ENCODE peak calls at places on chromosomes 12 and 14, in four cellular contexts. One of them, this sample, is unnamed.

GRCh38 chr12:121930862-121931261 is 12.5 kb downstream of the CFAP251 start:
- DNase-seq in IMR-90: no peak
- DNase-seq in GM12878: no peak
- DNase-seq in K562: no peak
- DNase-seq in this sample: no peak

GRCh38 chr12:52243264-52243773 is 10.3 kb downstream of the KRT7 start:
- DNase-seq in IMR-90: peak; percentile 28
- DNase-seq in GM12878: no peak
- DNase-seq in K562: no peak
- DNase-seq in this sample: peak; percentile 40

GRCh38 chr12:128583453-128583852 is 240.3 kb downstream of the SLC15A4 start:
- DNase-seq in IMR-90: no peak
- DNase-seq in GM12878: no peak
- DNase-seq in K562: peak; percentile 30
- DNase-seq in this sample: no peak

GRCh38 chr12:67148265-67148664 is 120.9 kb upstream of the CAND1 start:
- DNase-seq in IMR-90: no peak
- DNase-seq in GM12878: no peak
- DNase-seq in K562: no peak
- DNase-seq in this sample: no peak

GRCh38 chr14:71574976-71575375 is 357.3 kb upstream of the RGS6 start:
- DNase-seq in IMR-90: peak; percentile 92
- DNase-seq in GM12878: no peak
- DNase-seq in K562: no peak
- DNase-seq in this sample: peak; percentile 42

GRCh38 chr12:84329933-84330332 is 582.7 kb downstream of the SLC6A15 start:
- DNase-seq in IMR-90: no peak
- DNase-seq in GM12878: no peak
- DNase-seq in K562: no peak
- DNase-seq in this sample: no peak

GRCh38 chr12:2944401-2945047 is 14.7 kb upstream of the TEAD4 start:
- DNase-seq in IMR-90: peak; percentile 19
- DNase-seq in GM12878: peak; percentile 15
- DNase-seq in K562: peak; percentile 69
- DNase-seq in this sample: peak; percentile 51

GRCh38 chr14:81561084-81561775 is 27.6 kb upstream of the SEL1L start:
- DNase-seq in IMR-90: no peak
- DNase-seq in GM12878: no peak
- DNase-seq in K562: no peak
- DNase-seq in this sample: no peak

GRCh38 chr14:100813291-100813690 is 12.6 kb upstream of the MEG3 start:
- DNase-seq in IMR-90: no peak
- DNase-seq in GM12878: no peak
- DNase-seq in K562: no peak
- DNase-seq in this sample: no peak

GRCh38 chr12:39884616-39885125 is 221.2 kb downstream of the SLC2A13 start:
- DNase-seq in IMR-90: no peak
- DNase-seq in GM12878: no peak
- DNase-seq in K562: no peak
- DNase-seq in this sample: no peak

GRCh38 chr12:24364921-24365320 is 415.5 kb upstream of the SOX5 start:
- DNase-seq in IMR-90: no peak
- DNase-seq in GM12878: no peak
- DNase-seq in K562: no peak
- DNase-seq in this sample: no peak

GRCh38 chr12:8589679-8590078 is 23.0 kb downstream of the AICDA start:
- DNase-seq in IMR-90: no peak
- DNase-seq in GM12878: no peak
- DNase-seq in K562: no peak
- DNase-seq in this sample: no peak

GRCh38 chr12:103505371-103506236 is 9.8 kb upstream of the C12orf42 start:
- DNase-seq in IMR-90: no peak
- DNase-seq in GM12878: peak; percentile 98
- DNase-seq in K562: no peak
- DNase-seq in this sample: no peak

GRCh38 chr14:56686416-56686815 is 106.8 kb downstream of the TMEM260 start:
- DNase-seq in IMR-90: no peak
- DNase-seq in GM12878: no peak
- DNase-seq in K562: no peak
- DNase-seq in this sample: no peak

GRCh38 chr14:76326918-76327689 is 48.8 kb upstream of the ESRRB start:
- DNase-seq in IMR-90: no peak
- DNase-seq in GM12878: no peak
- DNase-seq in K562: no peak
- DNase-seq in this sample: no peak

GRCh38 chr12:49357099-49357678 is 10.1 kb upstream of the SPATS2 start:
- DNase-seq in IMR-90: peak; percentile 75
- DNase-seq in GM12878: no peak
- DNase-seq in K562: no peak
- DNase-seq in this sample: peak; percentile 57

GRCh38 chr14:36340276-36340890 is 19.9 kb upstream of the MBIP start:
- DNase-seq in IMR-90: no peak
- DNase-seq in GM12878: no peak
- DNase-seq in K562: no peak
- DNase-seq in this sample: no peak
- TF ChIP-seq FOS in IMR-90: no peak
- TF ChIP-seq FOS in GM12878: no peak
- TF ChIP-seq FOS in K562: no peak
- TF ChIP-seq FOS in this sample: no peak

GRCh38 chr12:130073721-130074120 is 88.5 kb upstream of the FZD10 start:
- DNase-seq in IMR-90: no peak
- DNase-seq in GM12878: no peak
- DNase-seq in K562: no peak
- DNase-seq in this sample: no peak

GRCh38 chr12:130075497-130076076 is 86.7 kb upstream of the FZD10 start:
- DNase-seq in IMR-90: no peak
- DNase-seq in GM12878: no peak
- DNase-seq in K562: no peak
- DNase-seq in this sample: no peak

GRCh38 chr12:130076752-130077151 is 85.5 kb upstream of the FZD10 start:
- DNase-seq in IMR-90: no peak
- DNase-seq in GM12878: no peak
- DNase-seq in K562: no peak
- DNase-seq in this sample: no peak

GRCh38 chr12:130076126-130076525 is 86.1 kb upstream of the FZD10 start:
- DNase-seq in IMR-90: no peak
- DNase-seq in GM12878: no peak
- DNase-seq in K562: no peak
- DNase-seq in this sample: no peak

DNA sequence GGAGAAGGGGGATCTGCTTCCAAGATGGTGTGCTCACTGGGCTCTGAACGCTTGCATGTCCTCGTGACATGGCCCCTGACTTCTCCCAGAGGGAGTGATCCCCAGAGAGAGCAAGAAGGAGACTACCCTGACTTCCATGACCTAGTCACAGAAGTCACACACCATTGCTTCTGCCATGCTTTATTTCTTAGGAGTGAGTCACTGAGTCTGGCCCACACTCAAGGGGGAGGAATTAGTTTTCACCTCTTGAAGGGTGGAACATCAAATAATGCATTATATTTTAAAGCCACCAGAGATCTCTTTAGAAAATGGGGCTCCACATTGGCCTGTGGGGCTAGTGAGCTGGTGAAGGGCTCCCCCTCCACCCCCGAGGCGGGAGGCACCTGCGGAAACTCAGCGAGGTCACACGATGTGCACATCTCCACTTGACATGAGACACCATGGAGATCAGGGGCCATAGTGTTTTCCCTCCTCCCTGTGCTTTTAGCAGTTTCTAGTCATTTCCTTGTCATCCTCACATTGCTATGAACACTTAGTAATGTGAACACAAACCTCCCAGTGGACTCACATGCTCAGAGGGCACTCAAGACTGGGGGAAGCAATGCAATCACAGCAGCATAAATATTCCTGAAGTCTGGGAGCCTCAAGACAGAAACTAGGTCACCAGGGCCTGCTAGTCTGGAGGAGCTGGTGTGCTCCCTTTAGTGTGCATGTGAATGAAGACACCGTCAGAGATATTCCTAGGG is 87.4 kb upstream of the FZD10 start:
- DNase-seq in IMR-90: no peak
- DNase-seq in GM12878: no peak
- DNase-seq in K562: no peak
- DNase-seq in this sample: no peak
- TF ChIP-seq FOS in IMR-90: no peak
- TF ChIP-seq FOS in GM12878: no peak
- TF ChIP-seq FOS in K562: no peak
- TF ChIP-seq FOS in this sample: no peak

GRCh38 chr12:46468159-46468558 is 95.6 kb upstream of the SLC38A2 start:
- DNase-seq in IMR-90: no peak
- DNase-seq in GM12878: no peak
- DNase-seq in K562: no peak
- DNase-seq in this sample: no peak
- TF ChIP-seq FOS in IMR-90: no peak
- TF ChIP-seq FOS in GM12878: no peak
- TF ChIP-seq FOS in K562: no peak
- TF ChIP-seq FOS in this sample: no peak

GRCh38 chr14:58631720-58632119 is 6.0 kb upstream of the DACT1 start:
- DNase-seq in IMR-90: no peak
- DNase-seq in GM12878: no peak
- DNase-seq in K562: no peak
- DNase-seq in this sample: no peak
- TF ChIP-seq FOS in IMR-90: no peak
- TF ChIP-seq FOS in GM12878: no peak
- TF ChIP-seq FOS in K562: no peak
- TF ChIP-seq FOS in this sample: no peak

GRCh38 chr12:110135012-110135411 is 10.9 kb downstream of the IFT81 start:
- DNase-seq in IMR-90: peak; percentile 95
- DNase-seq in GM12878: no peak
- DNase-seq in K562: no peak
- DNase-seq in this sample: no peak
- TF ChIP-seq FOS in IMR-90: peak; percentile 11
- TF ChIP-seq FOS in GM12878: no peak
- TF ChIP-seq FOS in K562: no peak
- TF ChIP-seq FOS in this sample: no peak

GRCh38 chr12:11861864-11862600 is 208.7 kb upstream of the BCL2L14 start:
- DNase-seq in IMR-90: no peak
- DNase-seq in GM12878: no peak
- DNase-seq in K562: no peak
- DNase-seq in this sample: no peak

GRCh38 chr12:11863478-11863906 is 207.2 kb upstream of the BCL2L14 start:
- DNase-seq in IMR-90: no peak
- DNase-seq in GM12878: no peak
- DNase-seq in K562: no peak
- DNase-seq in this sample: peak; percentile 77

GRCh38 chr12:11863988-11864387 is 206.8 kb upstream of the BCL2L14 start:
- DNase-seq in IMR-90: no peak
- DNase-seq in GM12878: no peak
- DNase-seq in K562: no peak
- DNase-seq in this sample: peak; percentile 89

GRCh38 chr12:11861155-11861863 is 209.4 kb upstream of the BCL2L14 start:
- DNase-seq in IMR-90: no peak
- DNase-seq in GM12878: no peak
- DNase-seq in K562: no peak
- DNase-seq in this sample: no peak

DNA sequence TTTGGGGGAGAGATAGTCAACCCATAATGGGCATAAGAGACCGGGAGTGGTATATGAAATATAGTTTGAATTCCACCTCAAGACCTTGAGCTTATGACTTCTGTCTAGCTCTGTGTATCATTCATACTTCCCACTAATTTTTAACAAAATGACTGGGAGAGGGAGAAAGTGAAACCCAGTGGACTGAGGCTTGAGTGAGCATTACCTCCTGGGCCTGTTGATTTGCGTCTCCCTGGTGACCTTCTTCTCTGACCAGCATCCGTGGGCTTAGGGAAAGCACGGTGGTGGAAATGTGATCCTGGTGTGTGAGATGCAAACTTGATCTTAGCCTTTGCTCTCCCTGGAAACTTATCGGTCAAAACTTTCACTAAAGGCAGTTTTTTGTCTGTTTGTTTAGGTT is 207.9 kb upstream of the BCL2L14 start:
- DNase-seq in IMR-90: peak; percentile 71
- DNase-seq in GM12878: no peak
- DNase-seq in K562: no peak
- DNase-seq in this sample: peak; percentile 69
- TF ChIP-seq FOS in IMR-90: no peak
- TF ChIP-seq FOS in GM12878: no peak
- TF ChIP-seq FOS in K562: no peak
- TF ChIP-seq FOS in this sample: no peak

GRCh38 chr12:62659457-62660295 is 193.1 kb downstream of the MON2 start:
- DNase-seq in IMR-90: no peak
- DNase-seq in GM12878: no peak
- DNase-seq in K562: no peak
- DNase-seq in this sample: peak; percentile 8
- TF ChIP-seq FOS in IMR-90: no peak
- TF ChIP-seq FOS in GM12878: no peak
- TF ChIP-seq FOS in K562: no peak
- TF ChIP-seq FOS in this sample: no peak

GRCh38 chr12:30909721-30910350 is 16.7 kb upstream of the TSPAN11 start:
- DNase-seq in IMR-90: no peak
- DNase-seq in GM12878: no peak
- DNase-seq in K562: no peak
- DNase-seq in this sample: no peak
- TF ChIP-seq FOS in IMR-90: no peak
- TF ChIP-seq FOS in GM12878: no peak
- TF ChIP-seq FOS in K562: no peak
- TF ChIP-seq FOS in this sample: no peak

This sample was measured in endothelial cell of umbilical vein.